ENCODE peak calls at places on chromosomes 3 and 15, in ten cellular contexts. A is dorsolateral prefrontal cortex; V is GM06990; S is type B pancreatic cell; X is astrocyte of the spinal cord; J is psoas muscle; T is CD4-positive, alpha-beta T cell; B is right lobe of liver; P is foreskin fibroblast; U is epithelial cell of esophagus. C is an unnamed sample.

GRCh38 chr3:13607821-13608620 is 59.1 kb downstream of the FBLN2 start:
- DNase-seq in A (no peak), V (no peak), S (no peak), X (no peak), J (no peak), T (no peak), B (peak), P (no peak), U (no peak), C (no peak)

GRCh38 chr3:8595252-8595934 is 49.2 kb downstream of the SSUH2 start:
- DNase-seq in A (peak), V (no peak), S (no peak), X (no peak), J (no peak), T (no peak), B (no peak), P (peak), U (no peak), C (no peak)

GRCh38 chr3:71779674-71780377 is 5.1 kb downstream of the PROK2 start:
- DNase-seq in A (no peak), V (no peak), S (no peak), X (no peak), J (no peak), T (no peak), B (no peak), P (no peak), U (no peak), C (no peak)

GRCh38 chr15:101491739-101492640 is 2.5 kb upstream of the PCSK6 start:
- DNase-seq in A (no peak), V (no peak), S (no peak), X (no peak), J (no peak), T (no peak), B (no peak), P (no peak), U (no peak), C (no peak)

GRCh38 chr3:123914829-123915228 is 30.7 kb upstream of the MYLK start:
- DNase-seq in A (no peak), V (no peak), S (no peak), X (no peak), J (no peak), T (no peak), B (no peak), P (no peak), U (no peak), C (no peak)

GRCh38 chr3:42515391-42515916 is 13.0 kb downstream of the VIPR1 start:
- DNase-seq in A (no peak), V (no peak), S (no peak), X (no peak), J (no peak), T (no peak), B (no peak), P (no peak), U (peak), C (no peak)

GRCh38 chr15:62469874-62470688 is 305.0 kb upstream of the C2CD4B start:
- DNase-seq in A (no peak), V (no peak), S (no peak), X (peak), J (peak), T (no peak), B (no peak), P (peak), U (peak), C (no peak)

GRCh38 chr3:112437146-112438022 is 61.9 kb downstream of the BTLA start:
- DNase-seq in A (no peak), V (no peak), S (no peak), X (peak), J (no peak), T (no peak), B (no peak), P (peak), U (peak), C (peak)

GRCh38 chr15:83379574-83379973 is 67.6 kb upstream of the SH3GL3 start:
- DNase-seq in A (no peak), V (no peak), S (no peak), X (no peak), J (no peak), T (no peak), B (no peak), P (peak), U (peak), C (no peak)

GRCh38 chr3:55203486-55204010 is 275.7 kb upstream of the LRTM1 start:
- DNase-seq in A (no peak), V (no peak), S (no peak), X (no peak), J (no peak), T (no peak), B (no peak), P (no peak), U (no peak), C (no peak)

GRCh38 chr3:14283092-14283820 is 104.6 kb downstream of the LSM3 start:
- DNase-seq in A (no peak), V (no peak), S (no peak), X (no peak), J (no peak), T (no peak), B (no peak), P (no peak), U (no peak), C (no peak)

GRCh38 chr3:5231067-5231466 is 43.6 kb downstream of the EDEM1 start:
- DNase-seq in A (no peak), V (no peak), S (no peak), X (no peak), J (no peak), T (no peak), B (no peak), P (no peak), U (no peak), C (no peak)

GRCh38 chr3:113354307-113354706 is 87.0 kb downstream of the CFAP44 start:
- DNase-seq in A (no peak), V (no peak), S (no peak), X (no peak), J (no peak), T (no peak), B (no peak), P (peak), U (peak), C (no peak)

GRCh38 chr15:35007397-35007796 is 19.3 kb upstream of the ZNF770 start:
- DNase-seq in A (no peak), V (no peak), S (no peak), X (no peak), J (no peak), T (no peak), B (no peak), P (no peak), U (no peak), C (no peak)

GRCh38 chr3:108319428-108320053 is 23.2 kb downstream of the HHLA2 start:
- DNase-seq in A (no peak), V (no peak), S (no peak), X (no peak), J (no peak), T (no peak), B (no peak), P (no peak), U (peak), C (no peak)

GRCh38 chr3:108324177-108324576 is 27.8 kb downstream of the HHLA2 start:
- DNase-seq in A (no peak), V (no peak), S (no peak), X (no peak), J (no peak), T (no peak), B (no peak), P (no peak), U (no peak), C (no peak)

GRCh38 chr3:108327168-108327567 is 30.8 kb downstream of the HHLA2 start:
- DNase-seq in A (no peak), V (no peak), S (no peak), X (no peak), J (no peak), T (no peak), B (no peak), P (no peak), U (no peak), C (no peak)

GRCh38 chr3:108320746-108321350 is 24.5 kb downstream of the HHLA2 start:
- DNase-seq in A (no peak), V (no peak), S (no peak), X (no peak), J (no peak), T (no peak), B (no peak), P (no peak), U (peak), C (no peak)

GRCh38 chr3:108322352-108322751 is 26.0 kb downstream of the HHLA2 start:
- DNase-seq in A (no peak), V (no peak), S (no peak), X (no peak), J (no peak), T (no peak), B (no peak), P (no peak), U (no peak), C (no peak)
- TF ChIP-seq CTCF in A (no peak), V (peak), S (no peak), X (no peak), J (no peak), T (no peak), B (no peak), P (no peak), U (no peak), C (peak)

GRCh38 chr15:70259640-70260066 is 161.9 kb upstream of the TLE3 start:
- DNase-seq in A (no peak), V (no peak), S (no peak), X (no peak), J (peak), T (no peak), B (no peak), P (no peak), U (no peak), C (no peak)
- TF ChIP-seq CTCF in A (no peak), V (peak), S (peak), X (no peak), J (no peak), T (no peak), B (no peak), P (peak), U (no peak), C (peak)

GRCh38 chr3:35659808-35660207 is 20.5 kb downstream of the ARPP21 start:
- DNase-seq in A (no peak), V (no peak), S (no peak), X (no peak), J (peak), T (no peak), B (peak), P (no peak), U (peak), C (no peak)
- TF ChIP-seq CTCF in A (peak), V (peak), S (peak), X (peak), J (no peak), T (no peak), B (peak), P (no peak), U (peak), C (peak)

DNA sequence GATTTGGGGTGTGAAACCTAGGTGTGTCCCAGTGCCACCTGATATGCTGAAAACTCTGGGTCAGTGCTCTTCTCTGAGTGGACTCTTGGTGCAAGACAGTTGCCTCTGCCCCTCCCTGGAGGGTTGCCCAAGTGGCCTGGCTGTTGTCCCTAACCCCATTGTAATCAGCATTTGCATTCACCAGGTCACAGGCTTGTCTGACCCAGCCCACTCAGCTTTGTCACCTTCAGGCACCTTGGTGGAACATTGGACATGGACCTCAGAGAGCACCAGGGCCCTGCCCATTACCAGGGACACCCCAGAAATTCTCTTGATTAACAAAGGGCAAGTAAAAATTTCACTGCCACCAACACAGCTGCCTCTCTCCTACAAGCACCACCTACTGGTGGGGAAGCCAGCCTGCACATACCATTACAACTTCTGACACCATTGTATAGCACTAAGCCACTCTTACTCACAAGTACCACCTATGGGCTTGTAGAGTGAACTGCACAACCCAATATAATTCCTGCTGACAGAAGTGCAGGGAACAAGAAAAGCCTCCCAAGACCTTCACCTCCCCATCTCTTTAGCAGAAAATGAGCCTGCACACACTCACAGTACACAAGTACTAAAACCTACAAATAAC is 324.6 kb downstream of the EPHA6 start:
- DNase-seq in A (no peak), V (no peak), S (no peak), X (no peak), J (no peak), T (no peak), B (no peak), P (no peak), U (peak), C (no peak)
- TF ChIP-seq CTCF in A (no peak), V (no peak), S (peak), X (no peak), J (no peak), T (no peak), B (no peak), P (no peak), U (peak), C (peak)

DNA sequence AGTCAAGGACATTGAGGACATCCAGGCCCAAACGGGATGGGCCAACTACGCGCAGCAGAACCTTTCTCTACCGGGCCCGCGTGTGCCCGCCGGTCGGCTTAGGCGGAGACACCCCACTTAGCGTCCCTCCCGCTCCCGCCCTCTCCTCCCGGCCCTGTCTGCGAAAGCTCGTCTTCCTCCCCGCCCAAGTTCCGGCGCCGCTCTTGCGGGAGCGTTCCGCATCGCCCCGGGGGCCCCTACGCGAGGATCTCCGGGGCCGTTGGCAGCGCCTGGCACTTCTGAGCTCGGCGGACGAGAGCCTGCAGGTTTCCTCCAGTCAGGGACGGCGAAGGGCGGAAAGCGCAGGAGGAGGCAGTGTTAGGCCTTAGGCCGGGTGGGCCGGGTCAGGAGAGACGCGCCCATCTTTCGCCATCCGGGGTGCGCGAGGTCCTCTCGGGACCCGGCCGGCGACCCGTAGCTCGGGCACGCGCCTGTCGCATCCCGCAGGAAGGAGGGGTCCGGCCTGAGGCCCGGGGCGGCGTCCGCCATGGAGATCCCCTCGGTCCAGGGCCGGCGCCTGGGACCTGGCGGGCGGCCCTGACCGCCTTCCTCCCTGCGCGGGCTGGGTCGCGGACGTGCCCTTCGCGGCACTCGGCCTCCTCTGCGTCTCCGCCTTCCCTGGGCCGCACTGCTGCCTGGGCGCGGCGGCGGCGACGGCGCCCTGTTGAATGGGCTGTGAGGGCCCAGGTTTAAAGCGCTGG is at the start of gene FEM1B:
- DNase-seq in A (peak), V (peak), S (peak), X (peak), J (peak), T (peak), B (peak), P (peak), U (peak), C (peak)
- TF ChIP-seq CTCF in A (peak), V (no peak), S (peak), X (no peak), J (peak), T (no peak), B (peak), P (no peak), U (no peak), C (no peak)

GRCh38 chr15:65194826-65195541 is 9.8 kb upstream of the CLPX start:
- DNase-seq in A (no peak), V (no peak), S (no peak), X (no peak), J (peak), T (no peak), B (no peak), P (peak), U (no peak), C (no peak)
- TF ChIP-seq CTCF in A (no peak), V (no peak), S (no peak), X (no peak), J (no peak), T (no peak), B (no peak), P (no peak), U (no peak), C (no peak)